ENCODE peak calls at places on chromosomes 5 and 9, in nine cellular contexts. One of them, this sample, is unnamed.

GRCh38 chr5:168656633-168657032 is 77.5 kb upstream of the PANK3 start:
- DNase-seq in NCI-H187: no peak
- DNase-seq in stimulated activated CD4-positive, alpha-beta T cell treated with anti-CD3 and anti-CD28 coated beads, TNF-alpha, amount 100 ng/mL, for 1 hour: no peak
- DNase-seq in Peyer's patch: no peak
- DNase-seq in Right ventricle myocardium superior: no peak
- DNase-seq in AG04449: peak
- DNase-seq in T47D: no peak
- DNase-seq in NCI-H2081: no peak
- DNase-seq in activated CD8-positive, alpha-beta memory T cell treated with anti-CD3 and anti-CD28 coated beads for 24 hours: no peak
- DNase-seq in this sample: peak

GRCh38 chr5:58262226-58262625 is 197.7 kb downstream of the PLK2 start:
- DNase-seq in NCI-H187: no peak
- DNase-seq in NCI-H2081: no peak
- DNase-seq in Peyer's patch: no peak
- DNase-seq in T47D: no peak
- DNase-seq in stimulated activated CD4-positive, alpha-beta T cell treated with anti-CD3 and anti-CD28 coated beads, TNF-alpha, amount 100 ng/mL, for 1 hour: no peak
- DNase-seq in Right ventricle myocardium superior: no peak
- DNase-seq in activated CD8-positive, alpha-beta memory T cell treated with anti-CD3 and anti-CD28 coated beads for 24 hours: no peak
- DNase-seq in AG04449: no peak
- DNase-seq in this sample: no peak

GRCh38 chr9:127336708-127337352 is 60.1 kb upstream of the SLC2A8 start:
- DNase-seq in AG04449: peak
- DNase-seq in activated CD8-positive, alpha-beta memory T cell treated with anti-CD3 and anti-CD28 coated beads for 24 hours: no peak
- DNase-seq in stimulated activated CD4-positive, alpha-beta T cell treated with anti-CD3 and anti-CD28 coated beads, TNF-alpha, amount 100 ng/mL, for 1 hour: no peak
- DNase-seq in NCI-H2081: no peak
- DNase-seq in T47D: peak
- DNase-seq in Peyer's patch: peak
- DNase-seq in NCI-H187: no peak
- DNase-seq in Right ventricle myocardium superior: peak
- DNase-seq in this sample: peak

GRCh38 chr5:157918811-157919742 is 60.1 kb upstream of the CLINT1 start:
- DNase-seq in Right ventricle myocardium superior: no peak
- DNase-seq in NCI-H187: no peak
- DNase-seq in activated CD8-positive, alpha-beta memory T cell treated with anti-CD3 and anti-CD28 coated beads for 24 hours: peak
- DNase-seq in AG04449: no peak
- DNase-seq in T47D: no peak
- DNase-seq in stimulated activated CD4-positive, alpha-beta T cell treated with anti-CD3 and anti-CD28 coated beads, TNF-alpha, amount 100 ng/mL, for 1 hour: no peak
- DNase-seq in Peyer's patch: peak
- DNase-seq in NCI-H2081: peak
- DNase-seq in this sample: peak

GRCh38 chr5:89282832-89283510 is 400.0 kb upstream of the MEF2C start:
- DNase-seq in NCI-H2081: no peak
- DNase-seq in AG04449: no peak
- DNase-seq in T47D: no peak
- DNase-seq in activated CD8-positive, alpha-beta memory T cell treated with anti-CD3 and anti-CD28 coated beads for 24 hours: no peak
- DNase-seq in Peyer's patch: no peak
- DNase-seq in stimulated activated CD4-positive, alpha-beta T cell treated with anti-CD3 and anti-CD28 coated beads, TNF-alpha, amount 100 ng/mL, for 1 hour: no peak
- DNase-seq in NCI-H187: no peak
- DNase-seq in Right ventricle myocardium superior: no peak
- DNase-seq in this sample: peak

GRCh38 chr5:76716456-76717157 is 681 bp downstream of the F2R start:
- DNase-seq in activated CD8-positive, alpha-beta memory T cell treated with anti-CD3 and anti-CD28 coated beads for 24 hours: peak
- DNase-seq in AG04449: no peak
- DNase-seq in T47D: no peak
- DNase-seq in Right ventricle myocardium superior: peak
- DNase-seq in NCI-H2081: no peak
- DNase-seq in NCI-H187: no peak
- DNase-seq in stimulated activated CD4-positive, alpha-beta T cell treated with anti-CD3 and anti-CD28 coated beads, TNF-alpha, amount 100 ng/mL, for 1 hour: no peak
- DNase-seq in Peyer's patch: peak
- DNase-seq in this sample: no peak

GRCh38 chr9:104903609-104904008 is 24.3 kb downstream of the ABCA1 start:
- DNase-seq in activated CD8-positive, alpha-beta memory T cell treated with anti-CD3 and anti-CD28 coated beads for 24 hours: no peak
- DNase-seq in T47D: no peak
- DNase-seq in stimulated activated CD4-positive, alpha-beta T cell treated with anti-CD3 and anti-CD28 coated beads, TNF-alpha, amount 100 ng/mL, for 1 hour: no peak
- DNase-seq in AG04449: no peak
- DNase-seq in Peyer's patch: no peak
- DNase-seq in NCI-H187: no peak
- DNase-seq in NCI-H2081: no peak
- DNase-seq in Right ventricle myocardium superior: no peak
- DNase-seq in this sample: no peak

GRCh38 chr9:104177003-104177611 is 83.0 kb downstream of the SMC2 start:
- DNase-seq in T47D: peak
- DNase-seq in NCI-H187: no peak
- DNase-seq in stimulated activated CD4-positive, alpha-beta T cell treated with anti-CD3 and anti-CD28 coated beads, TNF-alpha, amount 100 ng/mL, for 1 hour: no peak
- DNase-seq in activated CD8-positive, alpha-beta memory T cell treated with anti-CD3 and anti-CD28 coated beads for 24 hours: no peak
- DNase-seq in Peyer's patch: no peak
- DNase-seq in AG04449: no peak
- DNase-seq in NCI-H2081: peak
- DNase-seq in Right ventricle myocardium superior: no peak
- DNase-seq in this sample: no peak

GRCh38 chr9:126375386-126375785 is 48.8 kb downstream of the MVB12B start:
- DNase-seq in stimulated activated CD4-positive, alpha-beta T cell treated with anti-CD3 and anti-CD28 coated beads, TNF-alpha, amount 100 ng/mL, for 1 hour: no peak
- DNase-seq in T47D: no peak
- DNase-seq in NCI-H2081: no peak
- DNase-seq in activated CD8-positive, alpha-beta memory T cell treated with anti-CD3 and anti-CD28 coated beads for 24 hours: no peak
- DNase-seq in AG04449: peak
- DNase-seq in Right ventricle myocardium superior: no peak
- DNase-seq in NCI-H187: no peak
- DNase-seq in Peyer's patch: no peak
- DNase-seq in this sample: no peak